ENCODE peak calls at places on chromosomes 12 and 14, in six cellular contexts. M, E, X, I, H and D are unnamed samples.

GRCh38 chr12:85659754-85660530 is 176.3 kb downstream of the RASSF9 start:
- DNase-seq in M (no peak), E (no peak), X (no peak), I (no peak), H (no peak), D (no peak)

GRCh38 chr12:126157575-126157966 is 1092.3 kb downstream of the AACS start:
- DNase-seq in M (no peak), E (no peak), X (no peak), I (no peak), H (no peak), D (no peak)

GRCh38 chr12:66232258-66232657 is 43.2 kb downstream of the IRAK3 start:
- DNase-seq in M (no peak), E (no peak), X (no peak), I (peak), H (no peak), D (no peak)

GRCh38 chr12:126926023-126926600 is 1340.9 kb upstream of the TMEM132C start:
- DNase-seq in M (no peak), E (no peak), X (no peak), I (no peak), H (peak), D (no peak)

GRCh38 chr14:22489247-22489551 is 99.8 kb downstream of the DAD1 start:
- DNase-seq in M (no peak), E (no peak), X (no peak), I (no peak), H (no peak), D (no peak)

GRCh38 chr12:29569392-29569791 is 71.9 kb upstream of the OVCH1 start:
- DNase-seq in M (no peak), E (no peak), X (peak), I (no peak), H (peak), D (no peak)

GRCh38 chr14:93731753-93732152 is 56.5 kb downstream of the PRIMA1 start:
- DNase-seq in M (no peak), E (no peak), X (no peak), I (no peak), H (no peak), D (no peak)

GRCh38 chr12:40032433-40033259 is 73.2 kb downstream of the SLC2A13 start:
- DNase-seq in M (no peak), E (no peak), X (no peak), I (no peak), H (no peak), D (no peak)

GRCh38 chr12:50390284-50390683 is 6.1 kb downstream of the FAM186A start:
- DNase-seq in M (peak), E (no peak), X (peak), I (no peak), H (peak), D (peak)

GRCh38 chr14:56294125-56294524 is 175.9 kb downstream of the PELI2 start:
- DNase-seq in M (no peak), E (no peak), X (no peak), I (no peak), H (peak), D (no peak)

GRCh38 chr12:13039557-13039956 is 4.6 kb upstream of the FAM234B start:
- DNase-seq in M (no peak), E (no peak), X (no peak), I (no peak), H (no peak), D (no peak)

GRCh38 chr12:113960030-113960429 is 6.1 kb downstream of the RBM19 start:
- DNase-seq in M (no peak), E (no peak), X (no peak), I (no peak), H (no peak), D (no peak)

GRCh38 chr12:6724409-6724797 is 557 bp downstream of the COPS7A start:
- DNase-seq in M (peak), E (no peak), X (no peak), I (peak), H (peak), D (no peak)

GRCh38 chr12:50315803-50316202 is 32.5 kb upstream of the LIMA1 start:
- DNase-seq in M (no peak), E (no peak), X (no peak), I (no peak), H (no peak), D (no peak)

GRCh38 chr12:130633771-130634170 is 82.3 kb downstream of the RIMBP2 start:
- DNase-seq in M (no peak), E (no peak), X (no peak), I (peak), H (peak), D (no peak)

GRCh38 chr12:42756841-42757661 is 167.5 kb upstream of the PRICKLE1 start:
- DNase-seq in M (peak), E (no peak), X (peak), I (no peak), H (peak), D (peak)

GRCh38 chr14:23382276-23382675 is 5.4 kb downstream of the CMTM5 start:
- DNase-seq in M (no peak), E (no peak), X (no peak), I (no peak), H (no peak), D (no peak)

GRCh38 chr12:93974252-93974651 is 174.1 kb upstream of the PLXNC1 start:
- DNase-seq in M (no peak), E (no peak), X (no peak), I (no peak), H (no peak), D (no peak)

GRCh38 chr12:111240374-111240773 is 128.5 kb downstream of the PHETA1 start:
- DNase-seq in M (no peak), E (no peak), X (no peak), I (no peak), H (no peak), D (no peak)

GRCh38 chr14:102215071-102215470 is 75.4 kb downstream of the WDR20 start:
- DNase-seq in M (peak), E (no peak), X (peak), I (no peak), H (peak), D (no peak)

GRCh38 chr14:37501877-37502276 is 93.2 kb downstream of the FOXA1 start:
- DNase-seq in M (no peak), E (no peak), X (no peak), I (no peak), H (no peak), D (no peak)

GRCh38 chr14:65110525-65110924 is 8.2 kb upstream of the MAX start:
- DNase-seq in M (no peak), E (no peak), X (no peak), I (no peak), H (no peak), D (no peak)

GRCh38 chr12:51345681-51346080 is 798 bp downstream of the CELA1 start:
- DNase-seq in M (peak), E (no peak), X (peak), I (no peak), H (peak), D (no peak)

GRCh38 chr12:107296681-107297086 is 203.3 kb upstream of the CRY1 start:
- DNase-seq in M (no peak), E (no peak), X (peak), I (no peak), H (peak), D (no peak)

GRCh38 chr14:95021588-95021987 is 135.7 kb downstream of the DICER1 start:
- DNase-seq in M (no peak), E (no peak), X (no peak), I (no peak), H (no peak), D (no peak)
- TF ChIP-seq CTCF in M (no peak), E (no peak), X (no peak), I (no peak), H (no peak), D (no peak)

GRCh38 chr12:88577537-88577936 is 2.7 kb downstream of the KITLG start:
- DNase-seq in M (no peak), E (no peak), X (no peak), I (no peak), H (peak), D (peak)

GRCh38 chr12:88579572-88579940 is 715 bp downstream of the KITLG start:
- DNase-seq in M (no peak), E (peak), X (no peak), I (peak), H (peak), D (no peak)

GRCh38 chr12:88579941-88580871 is at the start of gene KITLG:
- DNase-seq in M (peak), E (peak), X (peak), I (peak), H (peak), D (peak)

GRCh38 chr12:88578274-88578673 is 2.0 kb downstream of the KITLG start:
- DNase-seq in M (no peak), E (no peak), X (no peak), I (no peak), H (peak), D (peak)

GRCh38 chr12:88578821-88579518 is 1.3 kb downstream of the KITLG start:
- DNase-seq in M (no peak), E (no peak), X (no peak), I (no peak), H (peak), D (peak)
- TF ChIP-seq CTCF in M (peak), E (peak), X (peak), I (peak), H (peak), D (peak)

GRCh38 chr12:45850302-45850701 is 120.8 kb downstream of the ARID2 start:
- DNase-seq in M (no peak), E (no peak), X (no peak), I (no peak), H (no peak), D (no peak)
- TF ChIP-seq CTCF in M (no peak), E (no peak), X (no peak), I (no peak), H (no peak), D (no peak)

GRCh38 chr12:49061157-49061650 is 610 bp upstream of the KMT2D start:
- DNase-seq in M (no peak), E (no peak), X (no peak), I (no peak), H (no peak), D (no peak)

GRCh38 chr12:49058366-49059062 is 2.1 kb downstream of the KMT2D start:
- DNase-seq in M (no peak), E (no peak), X (no peak), I (no peak), H (no peak), D (no peak)

GRCh38 chr12:49059063-49059384 is 1.6 kb downstream of the KMT2D start:
- DNase-seq in M (no peak), E (no peak), X (no peak), I (no peak), H (no peak), D (no peak)

GRCh38 chr12:49059385-49060232 is 985 bp downstream of the KMT2D start:
- DNase-seq in M (no peak), E (no peak), X (peak), I (no peak), H (peak), D (no peak)

DNA sequence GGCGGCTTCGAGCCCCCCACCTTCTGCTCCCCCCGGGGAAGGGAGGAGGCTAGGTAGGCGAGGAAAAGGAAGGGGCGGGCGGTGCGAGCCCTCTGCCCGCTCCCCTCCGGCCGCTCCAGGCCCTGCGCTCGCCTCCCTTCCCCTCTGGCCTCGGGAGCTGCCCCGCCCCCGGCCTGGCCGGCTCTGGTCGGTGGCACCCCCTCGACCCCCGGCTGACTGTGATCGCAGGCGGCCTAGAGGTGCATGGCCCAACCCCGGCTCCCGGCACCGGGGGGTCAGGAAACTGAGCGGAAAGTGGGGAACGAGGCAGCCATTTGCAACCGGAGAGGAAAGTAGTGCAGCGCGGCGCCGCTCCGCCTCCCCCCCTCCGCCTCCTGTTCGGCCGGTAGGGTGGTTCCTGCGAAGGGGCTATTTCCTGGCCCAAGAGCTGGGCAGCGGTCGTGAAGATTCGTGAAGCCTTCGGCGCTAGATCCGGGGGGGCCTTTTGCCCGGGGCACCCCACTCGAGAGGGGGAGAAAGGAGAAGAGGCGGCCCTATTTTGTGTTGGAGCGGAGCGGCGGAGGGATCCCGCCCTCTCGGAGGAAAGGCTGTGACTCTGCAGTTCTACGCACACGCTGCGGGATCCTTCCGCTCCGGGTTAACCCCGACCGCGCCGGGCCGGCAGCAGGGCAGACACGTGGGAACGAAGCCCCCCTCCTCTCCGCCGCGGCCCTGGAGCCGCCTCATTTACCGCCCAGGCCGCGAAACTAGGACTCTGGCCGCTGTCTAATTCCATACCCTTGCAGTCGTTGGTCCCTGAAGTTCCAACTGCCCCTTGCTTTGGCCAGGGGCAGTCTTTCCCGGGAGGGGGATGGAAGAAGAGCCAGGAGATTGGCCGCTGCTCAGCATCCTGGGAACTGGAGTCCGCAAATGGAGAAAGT is at the start of gene KMT2D:
- DNase-seq in M (peak), E (peak), X (peak), I (peak), H (peak), D (peak)
- TF ChIP-seq CTCF in M (peak), E (peak), X (peak), I (no peak), H (no peak), D (peak)

DNA sequence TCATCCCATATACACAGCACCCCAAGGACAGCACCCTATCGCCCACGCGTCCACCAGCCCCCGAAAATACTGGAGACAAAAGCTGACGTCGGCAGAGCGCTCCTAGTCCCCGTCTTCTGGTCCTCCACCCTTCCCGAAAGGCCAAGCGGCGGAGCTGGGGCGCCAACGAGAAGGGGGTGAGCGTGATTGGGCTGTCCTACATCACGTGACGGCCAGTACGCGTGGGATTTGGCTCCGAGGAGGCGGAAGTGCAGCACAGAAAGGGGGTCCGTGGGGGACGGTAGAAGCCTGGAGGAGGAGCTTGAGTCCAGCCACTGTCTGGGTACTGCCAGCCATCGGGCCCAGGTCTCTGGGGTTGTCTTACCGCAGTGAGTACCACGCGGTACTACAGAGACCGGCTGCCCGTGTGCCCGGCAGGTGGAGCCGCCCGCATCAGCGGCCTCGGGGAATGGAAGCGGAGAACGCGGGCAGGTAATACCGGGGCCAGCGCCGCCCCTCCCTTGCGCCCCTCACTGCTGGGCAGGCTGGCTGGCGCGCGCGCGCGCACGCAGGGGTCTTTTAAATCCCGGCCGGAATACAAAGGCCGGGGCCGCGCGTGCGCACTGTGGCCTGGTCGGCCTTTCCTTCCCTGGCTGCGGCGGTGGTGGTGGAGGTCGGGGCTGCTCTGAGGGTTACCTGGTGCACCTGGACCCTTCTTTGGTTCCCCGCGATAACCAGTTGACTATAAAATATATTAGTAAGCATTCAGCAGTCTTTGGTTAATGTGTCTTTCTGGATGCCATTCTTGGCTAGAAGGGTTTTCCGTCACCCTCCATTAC is at the start of gene TDG:
- DNase-seq in M (peak), E (peak), X (peak), I (peak), H (peak), D (peak)
- TF ChIP-seq CTCF in M (peak), E (peak), X (no peak), I (no peak), H (no peak), D (peak)

GRCh38 chr12:104828015-104828414 is 130.1 kb downstream of the SLC41A2 start:
- DNase-seq in M (no peak), E (peak), X (no peak), I (no peak), H (no peak), D (no peak)

GRCh38 chr12:104823985-104824441 is 134.1 kb downstream of the SLC41A2 start:
- DNase-seq in M (no peak), E (no peak), X (no peak), I (no peak), H (peak), D (no peak)

GRCh38 chr12:104825408-104825807 is 132.7 kb downstream of the SLC41A2 start:
- DNase-seq in M (peak), E (no peak), X (peak), I (no peak), H (peak), D (no peak)

DNA sequence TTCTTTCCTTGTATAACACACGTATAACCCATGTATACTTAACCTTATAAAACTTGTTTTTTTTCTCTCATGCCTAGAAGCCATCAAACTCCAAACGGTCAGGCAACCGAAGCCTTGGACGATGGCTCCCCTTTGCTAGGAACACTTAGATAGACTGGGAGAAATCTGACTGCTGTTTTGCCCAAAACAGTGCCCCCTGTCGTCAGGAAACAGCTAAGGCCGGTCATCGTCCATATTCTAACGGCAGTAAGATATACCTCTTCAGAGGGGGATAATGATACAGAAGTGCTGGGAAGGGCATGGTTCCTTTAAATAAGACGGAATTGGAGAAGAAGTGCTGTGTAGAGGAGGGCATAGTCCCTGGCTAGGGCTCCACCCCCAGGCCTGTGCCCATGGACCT is 130.5 kb downstream of the SLC41A2 start:
- DNase-seq in M (no peak), E (no peak), X (peak), I (no peak), H (peak), D (no peak)
- TF ChIP-seq CTCF in M (peak), E (peak), X (peak), I (no peak), H (peak), D (peak)

DNA sequence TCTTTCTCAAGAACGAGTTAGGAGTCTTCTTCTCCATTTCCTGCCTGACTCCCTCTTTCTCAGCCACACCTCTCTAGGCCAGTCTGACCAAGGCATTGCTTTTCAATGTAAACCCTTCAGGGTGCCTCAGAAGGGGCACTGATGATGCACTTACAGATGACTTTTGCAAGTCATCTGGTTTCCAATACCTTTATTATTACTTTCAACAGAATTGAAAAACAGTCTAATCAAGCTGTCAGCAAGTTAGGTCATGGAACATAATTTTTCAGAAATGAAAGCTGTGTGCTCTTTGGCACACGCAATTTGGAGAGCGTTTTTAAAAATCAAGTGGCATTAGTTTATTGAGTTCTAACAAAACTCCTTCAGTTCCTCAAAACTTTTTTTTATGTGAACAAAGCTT is 47.1 kb downstream of the SVOP start:
- DNase-seq in M (no peak), E (no peak), X (no peak), I (no peak), H (no peak), D (no peak)
- TF ChIP-seq CTCF in M (no peak), E (no peak), X (no peak), I (no peak), H (no peak), D (no peak)

GRCh38 chr12:57416039-57416996 is 14.5 kb downstream of the R3HDM2 start:
- DNase-seq in M (peak), E (no peak), X (peak), I (no peak), H (peak), D (peak)
- TF ChIP-seq CTCF in M (no peak), E (no peak), X (no peak), I (no peak), H (no peak), D (no peak)

GRCh38 chr12:32061033-32061432 is 45.6 kb upstream of the BICD1 start:
- DNase-seq in M (no peak), E (no peak), X (no peak), I (no peak), H (no peak), D (no peak)
- TF ChIP-seq CTCF in M (no peak), E (no peak), X (no peak), I (no peak), H (no peak), D (no peak)

GRCh38 chr12:102542816-102543448 is 62.6 kb upstream of the IGF1 start:
- DNase-seq in M (peak), E (peak), X (no peak), I (no peak), H (no peak), D (no peak)

GRCh38 chr12:102539651-102540553 is 59.5 kb upstream of the IGF1 start:
- DNase-seq in M (peak), E (no peak), X (peak), I (no peak), H (no peak), D (peak)

GRCh38 chr12:102540856-102541385 is 60.6 kb upstream of the IGF1 start:
- DNase-seq in M (no peak), E (no peak), X (no peak), I (no peak), H (no peak), D (peak)

GRCh38 chr12:102543931-102544485 is 63.6 kb upstream of the IGF1 start:
- DNase-seq in M (no peak), E (no peak), X (no peak), I (no peak), H (no peak), D (peak)

DNA sequence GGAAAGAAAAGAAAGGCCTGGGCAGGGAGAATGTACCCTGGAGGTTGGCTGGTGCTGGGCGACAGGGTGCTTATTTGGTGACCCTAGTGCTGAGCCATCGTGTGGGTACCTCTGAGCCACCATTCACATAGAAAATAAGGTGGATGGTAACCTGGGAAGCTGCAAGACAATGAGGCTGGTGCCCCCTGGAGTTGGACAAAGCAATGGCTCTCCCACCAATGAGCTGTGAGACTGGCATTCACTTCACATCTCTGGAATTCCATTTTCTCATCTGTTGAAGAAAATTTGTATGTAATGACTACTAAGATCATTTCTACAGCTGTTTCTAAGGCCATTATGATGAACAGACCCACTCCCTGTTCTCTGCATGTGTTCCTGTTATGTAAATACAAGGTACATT is 63.1 kb upstream of the IGF1 start:
- DNase-seq in M (peak), E (no peak), X (no peak), I (no peak), H (no peak), D (peak)
- TF ChIP-seq CTCF in M (no peak), E (no peak), X (no peak), I (no peak), H (no peak), D (peak)